ENCODE peak calls at places on chromosomes 12 and 14, in ten cellular contexts. J is endothelial cell, R is choroid plexus epithelial cell, K is lower leg skin, N is breast epithelium, W is heart left ventricle, S is lower lobe of right lung, T is mucosa of descending colon, Q is HFFc6, E is left ventricle myocardium inferior. I is an unnamed sample.

GRCh38 chr12:23533295-23533694 is 416.2 kb downstream of the SOX5 start:
- DNase-seq in E (no peak), K (no peak), R (no peak), N (no peak), Q (no peak), S (no peak), T (no peak), W (no peak), J (no peak), I (no peak)

GRCh38 chr12:78220811-78221210 is 390.1 kb downstream of the NAV3 start:
- DNase-seq in N (no peak), R (no peak), K (no peak), T (no peak), W (no peak), S (no peak), Q (no peak), J (no peak), E (no peak), I (no peak)

GRCh38 chr12:87778065-87778464 is 251.1 kb downstream of the C12orf50 start:
- DNase-seq in S (no peak), K (no peak), Q (no peak), E (no peak), T (no peak), N (no peak), W (no peak), R (no peak), J (no peak), I (no peak)

GRCh38 chr12:131832393-131833231 is 4.4 kb downstream of the MMP17 start:
- DNase-seq in J (no peak), Q (peak), T (peak), N (no peak), E (peak), R (peak), W (peak), K (no peak), S (peak), I (peak)

GRCh38 chr12:117889098-117889497 is 79.7 kb downstream of the KSR2 start:
- DNase-seq in K (no peak), E (no peak), N (no peak), T (no peak), Q (no peak), J (no peak), R (no peak), S (no peak), W (no peak), I (no peak)

GRCh38 chr12:39807043-39807442 is 187.4 kb upstream of the ABCD2 start:
- DNase-seq in W (no peak), Q (no peak), J (peak), R (peak), E (no peak), S (no peak), K (no peak), T (no peak), N (no peak), I (no peak)

GRCh38 chr12:81644503-81644902 is 114.6 kb downstream of the PPFIA2 start:
- DNase-seq in S (no peak), R (peak), W (no peak), N (no peak), J (no peak), K (no peak), Q (peak), E (no peak), T (no peak), I (no peak)

GRCh38 chr14:61553730-61554641 is 141.3 kb upstream of the HIF1A start:
- DNase-seq in E (no peak), R (peak), W (no peak), N (no peak), K (peak), S (no peak), T (no peak), J (no peak), Q (peak), I (no peak)

GRCh38 chr12:67456281-67456918 is 187.2 kb downstream of the CAND1 start:
- DNase-seq in E (no peak), T (no peak), Q (peak), S (no peak), W (peak), J (no peak), K (no peak), R (peak), N (no peak), I (no peak)

GRCh38 chr12:99045158-99045557 is 400.1 kb downstream of the APAF1 start:
- DNase-seq in J (no peak), K (no peak), W (no peak), R (no peak), T (no peak), E (no peak), N (no peak), Q (no peak), S (no peak), I (no peak)

GRCh38 chr12:321606-322326 is 59.1 kb upstream of the SLC6A13 start:
- DNase-seq in E (no peak), S (no peak), T (no peak), W (no peak), R (peak), K (no peak), Q (no peak), J (no peak), N (no peak), I (no peak)

GRCh38 chr12:84270470-84271140 is 642.0 kb downstream of the SLC6A15 start:
- DNase-seq in N (no peak), T (no peak), E (no peak), Q (no peak), R (no peak), K (no peak), J (no peak), S (no peak), W (no peak), I (no peak)

GRCh38 chr12:38543151-38543550 is 226.6 kb downstream of the ALG10B start:
- DNase-seq in Q (no peak), R (no peak), J (no peak), W (no peak), S (peak), E (no peak), K (no peak), N (no peak), T (no peak), I (no peak)

GRCh38 chr12:115998119-115998633 is 279.3 kb downstream of the MED13L start:
- DNase-seq in R (peak), N (no peak), W (no peak), J (peak), T (no peak), Q (peak), E (no peak), K (no peak), S (no peak), I (peak)

GRCh38 chr14:91473046-91473445 is 37.1 kb downstream of the PPP4R3A start:
- DNase-seq in Q (no peak), T (no peak), K (no peak), W (no peak), R (no peak), J (no peak), S (no peak), E (no peak), N (no peak), I (no peak)

GRCh38 chr12:44154128-44154527 is 318.2 kb downstream of the TMEM117 start:
- DNase-seq in W (no peak), R (peak), E (no peak), S (no peak), Q (peak), N (no peak), K (no peak), T (no peak), J (no peak), I (no peak)

GRCh38 chr14:77593501-77593911 is 22.9 kb downstream of the SPTLC2 start:
- DNase-seq in K (no peak), S (no peak), N (no peak), E (no peak), Q (peak), J (no peak), W (no peak), R (peak), T (no peak), I (no peak)

GRCh38 chr12:67271976-67272375 is 2.8 kb downstream of the CAND1 start:
- DNase-seq in J (no peak), S (no peak), W (no peak), R (peak), N (no peak), T (no peak), K (no peak), Q (peak), E (no peak), I (no peak)

GRCh38 chr14:104291123-104292000 is 153.0 kb downstream of the KIF26A start:
- DNase-seq in Q (no peak), T (peak), W (peak), J (peak), K (no peak), S (peak), R (no peak), N (no peak), E (peak), I (no peak)

GRCh38 chr14:31530136-31530535 is 31.1 kb upstream of the NUBPL start:
- DNase-seq in E (no peak), Q (no peak), T (no peak), S (no peak), K (no peak), W (no peak), N (no peak), J (no peak), R (peak), I (no peak)

GRCh38 chr12:71846322-71846940 is 6.9 kb downstream of the TBC1D15 start:
- DNase-seq in J (no peak), S (no peak), Q (peak), N (no peak), E (no peak), K (no peak), T (no peak), R (peak), W (no peak), I (no peak)

GRCh38 chr12:84805474-84805858 is 107.1 kb downstream of the SLC6A15 start:
- DNase-seq in R (no peak), T (no peak), K (no peak), Q (no peak), W (no peak), S (no peak), J (no peak), N (no peak), E (no peak), I (no peak)

GRCh38 chr12:52081263-52081733 is 1.8 kb downstream of the SMIM41 start:
- DNase-seq in N (no peak), Q (no peak), W (no peak), J (no peak), K (no peak), S (no peak), E (no peak), T (no peak), R (no peak), I (peak)

GRCh38 chr14:60163741-60164140 is 1.5 kb downstream of the DHRS7 start:
- DNase-seq in J (no peak), K (no peak), Q (no peak), W (no peak), R (no peak), N (no peak), S (no peak), E (no peak), T (no peak), I (no peak)

GRCh38 chr12:108418162-108418561 is 79.1 kb upstream of the CMKLR1 start:
- DNase-seq in S (no peak), T (no peak), E (no peak), J (no peak), Q (no peak), K (no peak), W (no peak), N (no peak), R (peak), I (no peak)

GRCh38 chr12:52949413-52950331 is 754 bp downstream of the KRT18 start:
- DNase-seq in E (no peak), S (peak), Q (peak), J (peak), T (peak), W (no peak), N (peak), K (no peak), R (peak), I (no peak)

GRCh38 chr12:131801254-131801866 is 26.8 kb upstream of the MMP17 start:
- DNase-seq in S (no peak), R (no peak), J (no peak), T (no peak), N (no peak), Q (no peak), E (no peak), W (no peak), K (no peak), I (no peak)

GRCh38 chr12:86117711-86118110 is 138.5 kb downstream of the MGAT4C start:
- DNase-seq in N (no peak), R (peak), J (no peak), K (no peak), E (no peak), T (no peak), W (no peak), S (no peak), Q (no peak), I (no peak)

GRCh38 chr12:9649532-9649940 is 20.0 kb upstream of the CLEC2D start:
- DNase-seq in N (no peak), R (no peak), E (no peak), Q (no peak), J (peak), K (no peak), S (no peak), T (peak), W (no peak), I (no peak)

GRCh38 chr12:585062-586061 is 77.9 kb downstream of the NINJ2 start:
- DNase-seq in R (no peak), N (no peak), J (no peak), K (no peak), W (peak), Q (no peak), E (no peak), S (no peak), T (no peak), I (no peak)

GRCh38 chr12:109782322-109782695 is 50.9 kb downstream of the TRPV4 start:
- DNase-seq in K (no peak), Q (no peak), R (no peak), N (no peak), E (no peak), W (no peak), J (no peak), S (no peak), T (no peak), I (no peak)

GRCh38 chr12:109786799-109787198 is 46.4 kb downstream of the TRPV4 start:
- DNase-seq in Q (no peak), K (no peak), T (no peak), E (no peak), N (no peak), R (no peak), S (no peak), J (no peak), W (no peak), I (no peak)

GRCh38 chr12:109783965-109784244 is 49.3 kb downstream of the TRPV4 start:
- DNase-seq in K (no peak), Q (no peak), W (no peak), S (no peak), T (no peak), J (no peak), R (no peak), E (no peak), N (no peak), I (no peak)

GRCh38 chr12:109783135-109783964 is 49.8 kb downstream of the TRPV4 start:
- DNase-seq in K (no peak), J (no peak), W (no peak), E (no peak), T (no peak), Q (no peak), S (no peak), R (no peak), N (no peak), I (no peak)

GRCh38 chr12:109785854-109786253 is 47.3 kb downstream of the TRPV4 start:
- DNase-seq in R (no peak), W (no peak), K (no peak), Q (no peak), E (no peak), T (no peak), N (no peak), J (no peak), S (no peak), I (no peak)
- TF ChIP-seq CTCF in R (no peak), W (no peak), K (no peak), Q (no peak), E (no peak), T (no peak), N (no peak), J (no peak), S (no peak), I (no peak)

GRCh38 chr12:25884920-25885234 is 73.6 kb upstream of the RASSF8 start:
- DNase-seq in K (no peak), Q (no peak), J (no peak), S (no peak), R (no peak), N (no peak), W (no peak), T (no peak), E (no peak), I (no peak)

GRCh38 chr12:25883026-25883928 is 75.2 kb upstream of the RASSF8 start:
- DNase-seq in Q (no peak), W (no peak), R (no peak), J (no peak), K (no peak), T (no peak), S (no peak), E (no peak), N (no peak), I (no peak)

GRCh38 chr12:25889185-25889584 is 69.3 kb upstream of the RASSF8 start:
- DNase-seq in S (no peak), W (no peak), J (no peak), R (no peak), T (no peak), K (no peak), Q (no peak), N (no peak), E (no peak), I (no peak)

GRCh38 chr12:25884024-25884919 is 74.2 kb upstream of the RASSF8 start:
- DNase-seq in T (no peak), W (no peak), E (no peak), Q (no peak), S (no peak), J (no peak), N (no peak), K (no peak), R (no peak), I (no peak)

GRCh38 chr12:25887367-25887766 is 71.1 kb upstream of the RASSF8 start:
- DNase-seq in R (no peak), N (no peak), J (no peak), T (no peak), Q (no peak), W (no peak), S (no peak), K (no peak), E (no peak), I (no peak)
- TF ChIP-seq CTCF in R (no peak), N (no peak), J (no peak), T (no peak), Q (no peak), W (no peak), S (no peak), K (no peak), E (no peak), I (no peak)

DNA sequence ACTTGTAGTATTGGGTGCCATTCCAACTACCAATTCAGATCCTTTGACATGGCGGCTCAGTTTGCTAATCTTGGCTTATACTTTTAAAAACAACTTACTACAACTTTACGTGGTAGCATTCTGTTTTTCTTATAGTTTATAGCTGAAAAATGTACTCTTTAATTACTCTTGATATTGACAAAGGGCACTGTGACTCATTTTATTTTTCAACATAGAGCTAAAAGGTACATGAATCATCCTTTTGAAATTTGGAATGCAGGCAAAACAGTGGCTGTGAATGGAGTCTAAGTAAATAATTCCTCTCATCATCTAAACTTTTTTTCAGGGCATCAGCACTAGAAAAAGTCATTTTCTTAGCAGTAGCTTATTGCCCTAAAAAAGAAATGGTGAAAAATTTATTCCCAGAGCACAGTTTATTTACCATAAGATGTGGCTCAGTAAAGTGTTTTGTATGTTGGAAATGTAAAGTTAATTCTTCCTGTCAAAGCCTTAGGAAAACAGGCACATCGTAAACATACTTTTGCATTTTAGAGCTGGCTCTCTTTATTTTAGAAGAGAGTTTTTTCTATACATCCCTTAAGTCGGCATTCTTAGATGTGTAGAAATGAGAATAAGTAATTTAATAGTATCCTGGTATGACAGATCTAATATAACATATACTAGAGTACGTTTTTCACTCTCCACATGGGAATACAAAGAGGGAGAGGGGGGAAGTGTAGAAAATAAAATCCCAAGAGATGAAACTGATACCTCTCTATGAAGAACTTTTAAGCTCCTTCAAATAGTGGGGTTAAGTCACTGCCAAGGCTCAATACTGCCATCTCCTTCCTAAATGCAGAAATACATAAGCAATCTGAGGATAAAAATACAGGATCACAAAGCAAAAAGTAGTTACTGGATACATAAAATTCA is 55.2 kb downstream of the SLC25A21 start:
- DNase-seq in J (no peak), E (no peak), R (peak), T (no peak), K (no peak), N (no peak), S (no peak), Q (peak), W (no peak), I (no peak)
- TF ChIP-seq CTCF in J (no peak), E (no peak), R (peak), T (no peak), K (no peak), N (no peak), S (no peak), Q (peak), W (peak), I (peak)

GRCh38 chr12:26275313-26276257 is 80.2 kb downstream of the SSPN start:
- DNase-seq in K (no peak), R (no peak), J (no peak), Q (no peak), E (no peak), S (no peak), T (no peak), W (no peak), N (no peak), I (no peak)

GRCh38 chr12:26273811-26274210 is 78.4 kb downstream of the SSPN start:
- DNase-seq in Q (no peak), S (no peak), E (peak), J (no peak), T (no peak), N (no peak), R (no peak), K (no peak), W (no peak), I (no peak)

GRCh38 chr12:26271889-26272492 is 76.6 kb downstream of the SSPN start:
- DNase-seq in E (peak), Q (peak), S (peak), N (peak), T (peak), R (peak), K (peak), W (peak), J (no peak), I (no peak)

GRCh38 chr12:26276709-26277108 is 81.3 kb downstream of the SSPN start:
- DNase-seq in J (no peak), K (no peak), Q (no peak), W (no peak), T (no peak), N (no peak), S (no peak), E (no peak), R (peak), I (no peak)

GRCh38 chr12:26274441-26275312 is 79.3 kb downstream of the SSPN start:
- DNase-seq in W (peak), S (peak), N (peak), J (no peak), R (peak), Q (peak), K (peak), E (peak), T (peak), I (no peak)
- TF ChIP-seq CTCF in W (no peak), S (no peak), N (no peak), J (no peak), R (peak), Q (peak), K (no peak), E (no peak), T (no peak), I (no peak)

GRCh38 chr12:57775563-57776246 is 3.3 kb downstream of the EEF1AKMT3 start:
- DNase-seq in J (no peak), W (no peak), R (no peak), N (no peak), S (no peak), K (no peak), E (no peak), Q (no peak), T (no peak), I (no peak)
- TF ChIP-seq CTCF in J (no peak), W (no peak), R (no peak), N (no peak), S (no peak), K (no peak), E (no peak), Q (peak), T (no peak), I (no peak)

DNA sequence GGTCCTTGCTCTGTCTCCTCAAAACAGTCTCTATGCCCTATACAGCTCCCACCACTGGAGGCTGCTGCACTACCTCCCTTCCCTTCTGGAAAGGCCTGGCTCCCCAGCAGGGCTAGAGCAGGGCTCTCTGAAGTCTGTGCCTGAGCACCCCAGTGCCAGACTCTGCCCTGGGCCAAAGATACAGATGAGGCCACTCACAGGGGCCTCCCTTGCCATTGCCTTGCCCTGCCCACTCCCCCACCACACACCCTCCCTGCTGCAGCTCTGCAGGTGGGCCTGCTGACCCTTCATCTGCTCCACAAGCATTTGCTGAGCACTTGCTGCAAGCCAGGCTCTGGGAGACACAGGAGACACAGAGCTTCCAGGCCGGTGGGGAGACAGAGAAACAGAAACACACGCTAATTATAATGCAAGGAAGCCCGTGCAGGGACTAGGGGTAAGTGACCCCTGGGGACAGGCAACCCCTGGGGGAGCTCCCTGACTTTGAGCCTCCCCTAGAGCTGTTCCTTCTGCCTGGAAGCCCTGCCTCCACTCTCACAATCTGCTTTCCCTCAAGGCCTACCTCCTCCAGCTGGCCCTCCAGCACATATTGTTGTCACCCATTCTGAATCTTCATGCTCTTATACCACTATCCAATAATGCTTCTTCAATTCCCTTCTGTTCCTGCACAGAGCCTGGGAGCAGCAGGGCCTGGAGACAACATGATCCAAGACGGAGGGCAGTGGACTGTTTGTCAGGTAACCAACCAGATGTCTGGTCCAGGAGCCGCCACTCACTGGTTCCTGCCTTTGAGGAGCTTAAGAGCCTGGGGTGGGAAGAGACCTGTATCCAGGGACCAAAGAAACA is 32.6 kb upstream of the PNMA1 start:
- DNase-seq in N (no peak), W (no peak), R (no peak), E (no peak), S (no peak), Q (no peak), T (peak), K (no peak), J (no peak), I (no peak)
- TF ChIP-seq CTCF in N (no peak), W (peak), R (peak), E (peak), S (no peak), Q (peak), T (no peak), K (no peak), J (no peak), I (peak)